ENCODE peak calls at places on chromosomes 3 and 15, in nine cellular contexts. K is omental fat pad; W is CD8-positive, alpha-beta T cell; D is CD4-positive, alpha-beta T cell; N is GM23338; U is uterus; A is endodermal cell; M is GM13976; Z is NB4. P is an unnamed sample.
A peak's percentile ranks its signal among the peaks of the same experiment; 100 is the strongest.

GRCh38 chr3:79326642-79327041 is 441.2 kb downstream of the ROBO1 start:
- DNase-seq in M (no peak), D (no peak), K (no peak), N (no peak), Z (no peak), U (no peak), A (no peak), W (no peak), P (no peak)

GRCh38 chr15:30923429-30923828 is 19.7 kb downstream of the FAN1 start:
- DNase-seq in U (no peak), Z (no peak), K (no peak), M (no peak), D (no peak), W (no peak), A (no peak), N (no peak), P (no peak)

GRCh38 chr3:13539285-13539625 is 9.7 kb upstream of the FBLN2 start:
- DNase-seq in N (no peak), W (no peak), M (no peak), A (no peak), D (no peak), Z (no peak), K (no peak), U (no peak), P (no peak)

GRCh38 chr3:3802021-3802420 is 2.8 kb downstream of the LRRN1 start:
- DNase-seq in Z (no peak), M (no peak), K (no peak), U (no peak), A (peak; percentile 52), N (no peak), W (no peak), D (no peak), P (no peak)

GRCh38 chr15:64288999-64289398 is 67.0 kb downstream of the CSNK1G1 start:
- DNase-seq in D (no peak), N (no peak), W (no peak), Z (no peak), U (no peak), K (no peak), A (no peak), M (no peak), P (no peak)

GRCh38 chr15:50884583-50884982 is 23.9 kb upstream of the AP4E1 start:
- DNase-seq in K (no peak), W (no peak), A (no peak), M (no peak), Z (no peak), D (no peak), N (no peak), U (no peak), P (no peak)

GRCh38 chr15:78056714-78057269 is 20.7 kb downstream of the TBC1D2B start:
- DNase-seq in Z (peak; percentile 75), N (no peak), U (no peak), W (no peak), D (peak; percentile 27), K (no peak), A (no peak), M (no peak), P (no peak)

GRCh38 chr3:78963771-78964170 is 804.0 kb downstream of the ROBO1 start:
- DNase-seq in K (no peak), W (no peak), U (no peak), D (no peak), Z (no peak), M (no peak), A (no peak), N (no peak), P (no peak)

GRCh38 chr15:23532019-23532418 is 33.5 kb upstream of the MKRN3 start:
- DNase-seq in K (no peak), W (no peak), Z (peak; percentile 9), M (no peak), N (no peak), U (no peak), A (no peak), D (no peak), P (no peak)

GRCh38 chr3:180383332-180384020 is 218.5 kb upstream of the TTC14 start:
- DNase-seq in M (no peak), K (no peak), W (no peak), Z (peak; percentile 4), D (no peak), A (no peak), N (no peak), U (no peak), P (no peak)

GRCh38 chr3:30720586-30721313 is 114.3 kb downstream of the TGFBR2 start:
- DNase-seq in U (no peak), Z (no peak), K (no peak), M (no peak), D (no peak), W (no peak), N (no peak), A (no peak), P (no peak)

GRCh38 chr3:39809995-39810595 is 686 bp downstream of the MYRIP start:
- DNase-seq in W (no peak), U (no peak), M (peak; percentile 24), N (peak; percentile 60), A (peak; percentile 77), D (no peak), Z (no peak), K (no peak), P (no peak)

GRCh38 chr3:134347516-134347915 is 26.7 kb downstream of the AMOTL2 start:
- DNase-seq in M (no peak), Z (no peak), N (no peak), D (no peak), U (no peak), K (no peak), W (no peak), A (no peak), P (no peak)

GRCh38 chr3:119632829-119633228 is 27.6 kb downstream of the POPDC2 start:
- DNase-seq in N (no peak), W (no peak), M (no peak), Z (no peak), K (no peak), A (no peak), D (no peak), U (no peak), P (no peak)

GRCh38 chr3:38960953-38961622 is 90.7 kb downstream of the SCN11A start:
- DNase-seq in M (peak; percentile 49), A (peak; percentile 90), U (peak; percentile 20), K (no peak), Z (peak; percentile 57), N (peak; percentile 82), D (peak; percentile 7), W (no peak), P (no peak)

DNA sequence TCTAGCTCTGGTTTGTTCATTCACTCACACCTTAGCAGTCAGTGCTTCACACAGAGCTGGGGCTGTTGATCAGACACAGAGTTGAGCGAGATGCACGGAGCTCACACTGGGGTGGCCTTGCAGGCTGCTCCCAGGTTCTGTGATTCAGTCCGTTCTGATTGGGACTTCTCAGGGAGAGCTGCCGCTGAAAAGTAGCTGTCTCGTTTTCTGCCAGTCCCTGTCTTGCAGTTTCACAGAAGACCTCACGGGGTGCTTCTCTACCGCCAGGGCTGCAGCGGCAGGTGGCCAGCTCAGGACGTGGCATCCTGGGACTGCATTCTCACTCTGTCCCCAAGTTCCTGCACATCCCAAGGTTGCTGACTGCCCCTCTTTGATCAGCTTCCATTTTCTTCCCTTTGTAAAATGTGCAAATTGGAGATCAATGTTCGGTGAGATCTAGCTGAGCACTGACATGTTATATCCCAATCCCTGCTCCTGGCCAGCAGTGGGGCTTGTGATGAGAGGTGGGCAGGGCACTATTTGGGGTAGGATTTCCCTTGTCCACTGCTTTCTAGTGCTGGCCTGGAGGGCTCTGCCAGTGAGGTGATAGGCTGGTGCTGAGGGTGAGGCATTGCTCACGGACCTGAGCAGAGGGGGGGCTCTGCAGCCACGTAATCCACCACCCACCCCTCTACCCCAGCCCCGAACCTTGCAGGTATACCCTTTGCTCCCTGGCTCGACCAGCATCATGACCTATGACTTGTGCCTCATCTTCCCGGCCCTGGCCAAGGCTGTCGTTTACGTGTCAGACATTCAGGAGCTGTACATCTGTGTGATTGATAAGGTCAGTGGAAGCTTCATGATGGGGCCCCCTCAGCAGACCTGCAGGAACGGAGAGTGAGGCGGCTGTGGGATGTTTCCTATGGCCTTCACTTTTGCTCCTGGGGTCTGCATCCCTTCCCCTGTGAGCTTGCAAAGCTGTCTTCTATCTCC is 5.3 kb upstream of the TXNRD3 start:
- DNase-seq in Z (peak; percentile 16), K (no peak), A (peak; percentile 71), D (no peak), M (no peak), N (peak; percentile 74), U (no peak), W (no peak), P (no peak)
- TF ChIP-seq CTCF in Z (no peak), K (no peak), A (peak; percentile 72), D (no peak), M (no peak), N (peak; percentile 35), U (no peak), W (no peak), P (no peak)

GRCh38 chr3:46936733-46937250 is 39.8 kb downstream of the CCDC12 start:
- DNase-seq in A (no peak), N (no peak), Z (no peak), W (no peak), K (no peak), U (no peak), M (no peak), D (no peak), P (no peak)
- TF ChIP-seq CTCF in A (no peak), N (no peak), Z (no peak), W (no peak), K (no peak), U (no peak), M (no peak), D (no peak), P (no peak)

DNA sequence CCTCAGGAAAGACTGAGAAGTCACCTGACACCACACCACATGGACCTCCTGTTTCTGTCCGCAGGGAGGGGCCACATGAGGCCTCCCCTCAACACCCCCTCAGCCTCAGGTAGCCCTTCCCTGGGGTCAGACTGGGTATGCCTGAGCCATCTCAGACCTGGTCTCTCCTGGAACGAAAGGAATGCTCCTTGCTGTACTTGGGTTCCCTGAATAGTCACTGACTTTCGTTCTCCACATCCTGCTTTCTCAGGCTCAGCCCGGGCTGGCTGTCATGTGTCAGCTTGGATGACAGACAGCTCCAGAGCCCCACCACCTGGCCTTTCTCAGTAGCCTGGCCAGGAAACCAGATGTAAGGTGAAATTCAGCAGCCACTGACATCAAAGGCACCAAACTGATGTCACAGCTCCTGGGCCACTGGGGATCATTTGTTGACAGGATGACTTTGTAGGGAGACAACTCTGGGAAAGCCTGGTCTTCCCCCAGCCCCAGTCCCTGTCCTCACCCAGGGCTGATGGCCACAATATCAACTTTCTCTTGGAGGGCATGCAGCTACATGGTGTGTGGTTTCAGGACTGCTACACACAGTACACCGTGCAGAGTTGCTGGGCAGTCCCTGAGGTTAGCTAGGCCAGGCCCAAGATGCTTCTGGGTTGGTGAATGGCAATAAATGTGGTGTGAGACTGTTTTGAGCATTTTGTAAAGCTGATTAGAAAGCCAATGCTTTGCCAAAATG is 141.4 kb upstream of the MRPS22 start:
- DNase-seq in A (peak; percentile 93), M (peak; percentile 29), K (no peak), W (no peak), U (no peak), N (peak; percentile 85), Z (peak; percentile 78), D (no peak), P (no peak)
- TF ChIP-seq CTCF in A (peak; percentile 74), M (no peak), K (no peak), W (no peak), U (no peak), N (peak; percentile 67), Z (peak; percentile 49), D (no peak), P (no peak)

DNA sequence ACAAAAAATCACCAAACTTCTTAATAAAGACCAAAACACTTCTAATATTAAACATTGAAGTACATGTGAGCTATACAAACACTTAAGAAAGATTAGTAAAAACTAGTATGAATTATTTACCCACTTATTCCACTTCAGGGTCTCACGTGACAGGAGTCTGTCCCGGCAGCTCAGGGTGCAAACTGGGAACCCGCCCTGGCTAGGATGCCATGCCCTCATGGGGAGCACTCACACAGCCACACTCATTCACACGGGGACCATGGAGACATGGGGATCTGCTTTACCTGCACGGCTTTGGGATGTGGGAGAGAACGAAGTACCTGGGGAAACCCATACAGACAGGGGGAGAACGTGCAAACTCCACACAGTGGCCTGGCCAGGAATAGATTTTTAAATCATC is 179.3 kb upstream of the UBE3A start:
- DNase-seq in W (no peak), A (no peak), N (no peak), Z (no peak), U (no peak), M (no peak), D (no peak), K (no peak), P (no peak)
- TF ChIP-seq CTCF in W (no peak), A (no peak), N (no peak), Z (no peak), U (no peak), M (no peak), D (no peak), K (no peak), P (no peak)

P was measured in mesothelial cell of epicardium.